ENCODE peak calls at places on chromosomes 2 and 18, in four cellular contexts. One of them, this sample, is unnamed.

GRCh38 chr2:11667194-11667593 is 2.8 kb downstream of the NTSR2 start:
- DNase-seq in SK-N-SH: no peak
- DNase-seq in HepG2: no peak
- DNase-seq in GM12878: no peak
- DNase-seq in this sample: no peak

GRCh38 chr18:24403076-24403475 is 5.5 kb upstream of the OSBPL1A start:
- DNase-seq in SK-N-SH: no peak
- DNase-seq in GM12878: no peak
- DNase-seq in HepG2: no peak
- DNase-seq in this sample: no peak

GRCh38 chr2:91974401-91975129 is 2896.7 kb upstream of the TEKT4 start:
- DNase-seq in HepG2: no peak
- DNase-seq in GM12878: no peak
- DNase-seq in SK-N-SH: no peak
- DNase-seq in this sample: no peak

GRCh38 chr18:63725682-63726480 is 23.1 kb downstream of the SERPINB11 start:
- DNase-seq in GM12878: no peak
- DNase-seq in SK-N-SH: no peak
- DNase-seq in HepG2: no peak
- DNase-seq in this sample: no peak

GRCh38 chr2:43305537-43305936 is 79.1 kb upstream of the ZFP36L2 start:
- DNase-seq in GM12878: no peak
- DNase-seq in HepG2: no peak
- DNase-seq in SK-N-SH: no peak
- DNase-seq in this sample: no peak

GRCh38 chr2:178819147-178819875 is 12.1 kb upstream of the TTN start:
- DNase-seq in GM12878: no peak
- DNase-seq in SK-N-SH: no peak
- DNase-seq in HepG2: no peak
- DNase-seq in this sample: no peak

GRCh38 chr2:195535911-195536522 is 121.0 kb upstream of the SLC39A10 start:
- DNase-seq in HepG2: no peak
- DNase-seq in GM12878: peak; percentile 92
- DNase-seq in SK-N-SH: no peak
- DNase-seq in this sample: no peak

GRCh38 chr2:110095994-110096633 is 19.5 kb downstream of the MALL start:
- DNase-seq in SK-N-SH: no peak
- DNase-seq in HepG2: no peak
- DNase-seq in GM12878: no peak
- DNase-seq in this sample: no peak

GRCh38 chr2:27007416-27008374 is 25.1 kb upstream of the TMEM214 start:
- DNase-seq in HepG2: no peak
- DNase-seq in SK-N-SH: no peak
- DNase-seq in GM12878: no peak
- DNase-seq in this sample: peak; percentile 44

GRCh38 chr2:134818321-134818720 is 20.1 kb upstream of the ACMSD start:
- DNase-seq in GM12878: no peak
- DNase-seq in HepG2: no peak
- DNase-seq in SK-N-SH: no peak
- DNase-seq in this sample: no peak

GRCh38 chr2:182164686-182165085 is 179.0 kb downstream of the PPP1R1C start:
- DNase-seq in GM12878: no peak
- DNase-seq in HepG2: no peak
- DNase-seq in SK-N-SH: no peak
- DNase-seq in this sample: no peak

GRCh38 chr2:96942907-96943632 is 43.3 kb downstream of the FAM178B start:
- DNase-seq in HepG2: no peak
- DNase-seq in GM12878: no peak
- DNase-seq in SK-N-SH: no peak
- DNase-seq in this sample: no peak

DNA sequence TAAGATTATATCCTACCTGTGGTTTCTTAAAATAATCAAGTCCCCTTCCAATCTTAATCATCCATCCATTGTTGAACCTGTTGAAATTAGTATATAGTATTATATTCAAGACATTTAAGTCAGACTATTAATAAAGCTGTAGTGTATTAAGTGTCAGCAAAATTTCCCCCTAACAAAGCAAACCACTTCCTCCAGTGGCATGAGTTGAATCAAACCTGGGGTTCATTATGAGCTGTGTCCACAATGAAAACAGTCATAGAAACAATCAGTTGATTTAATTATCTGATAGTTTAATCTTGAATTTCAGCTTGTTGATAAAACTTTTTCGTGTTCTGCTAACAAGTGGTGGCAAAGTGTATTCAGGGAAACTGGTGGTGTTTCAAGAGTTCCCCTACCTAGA is 11.3 kb downstream of the MITD1 start:
- DNase-seq in GM12878: no peak
- DNase-seq in SK-N-SH: no peak
- DNase-seq in HepG2: no peak
- DNase-seq in this sample: no peak
- TF ChIP-seq POLR2AphosphoS5 in GM12878: no peak
- TF ChIP-seq POLR2AphosphoS5 in SK-N-SH: no peak
- TF ChIP-seq POLR2AphosphoS5 in HepG2: no peak
- TF ChIP-seq POLR2AphosphoS5 in this sample: no peak

DNA sequence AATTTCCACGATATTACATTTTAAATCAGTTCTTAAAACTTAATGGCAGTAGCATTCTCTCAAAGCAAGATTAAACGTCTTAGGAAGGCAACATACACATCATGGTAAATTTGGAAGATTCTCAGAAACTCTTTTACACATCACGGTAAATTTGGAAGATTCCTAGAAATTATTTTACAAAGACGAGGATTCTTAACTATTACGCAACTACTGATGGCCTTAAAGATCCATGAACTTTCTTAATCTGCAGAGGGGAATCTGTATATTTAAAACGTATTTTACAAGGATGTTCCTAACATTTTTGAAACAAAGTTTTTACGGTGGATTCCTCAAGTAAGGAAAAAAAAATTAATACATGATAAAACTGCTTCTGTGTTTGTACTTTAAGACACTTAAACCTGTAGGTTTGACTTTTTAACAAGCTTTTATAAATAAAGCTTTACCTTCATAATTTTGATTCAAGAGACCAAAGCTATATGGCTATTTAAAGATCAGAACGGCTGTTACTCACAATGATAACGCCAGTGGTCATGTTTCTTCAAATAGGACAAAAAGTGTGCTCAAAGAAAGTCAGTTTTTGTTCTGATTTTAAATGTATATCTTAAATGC is 1.7 kb downstream of the ATF2 start:
- DNase-seq in HepG2: no peak
- DNase-seq in SK-N-SH: no peak
- DNase-seq in GM12878: no peak
- DNase-seq in this sample: no peak
- H3K4me3 ChIP-seq in HepG2: peak overlapping the region; percentile 100
- H3K4me3 ChIP-seq in SK-N-SH: peak overlapping the region; percentile 96
- H3K4me3 ChIP-seq in GM12878: peak overlapping the region; percentile 93
- H3K4me3 ChIP-seq in this sample: peak overlapping the region; percentile 69

DNA sequence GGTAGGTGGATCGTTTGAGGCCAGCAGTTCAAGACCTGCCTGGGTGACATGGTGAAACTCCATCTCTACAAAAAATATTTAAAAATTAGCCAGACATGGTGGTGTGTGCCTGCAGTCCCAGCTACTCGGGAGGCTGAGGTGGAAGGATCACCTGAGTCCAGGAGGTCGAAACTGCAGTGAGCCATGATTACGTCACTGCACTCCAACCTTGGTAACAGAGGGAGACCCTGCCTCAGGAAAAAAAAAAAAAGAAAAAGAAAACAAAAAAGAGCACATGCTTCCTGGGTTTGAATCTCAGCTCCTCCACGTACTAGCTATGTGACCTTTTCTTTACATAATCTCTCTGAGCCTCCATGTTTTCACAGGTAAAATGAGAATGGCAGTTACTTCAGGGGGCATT is 107.5 kb upstream of the STPG4 start:
- DNase-seq in HepG2: no peak
- DNase-seq in GM12878: no peak
- DNase-seq in SK-N-SH: no peak
- DNase-seq in this sample: no peak
- TF ChIP-seq MXI1 in HepG2: no peak
- TF ChIP-seq MXI1 in GM12878: no peak
- TF ChIP-seq MXI1 in SK-N-SH: no peak
- TF ChIP-seq MXI1 in this sample: no peak

GRCh38 chr2:212667751-212668316 is 129.2 kb upstream of the ERBB4 start:
- DNase-seq in GM12878: no peak
- DNase-seq in HepG2: no peak
- DNase-seq in SK-N-SH: no peak
- DNase-seq in this sample: no peak

GRCh38 chr2:212669761-212670160 is 131.2 kb upstream of the ERBB4 start:
- DNase-seq in SK-N-SH: no peak
- DNase-seq in GM12878: no peak
- DNase-seq in HepG2: no peak
- DNase-seq in this sample: no peak

GRCh38 chr2:212677466-212677865 is 138.9 kb upstream of the ERBB4 start:
- DNase-seq in GM12878: no peak
- DNase-seq in SK-N-SH: no peak
- DNase-seq in HepG2: no peak
- DNase-seq in this sample: no peak

GRCh38 chr2:212672186-212672585 is 133.6 kb upstream of the ERBB4 start:
- DNase-seq in HepG2: no peak
- DNase-seq in GM12878: no peak
- DNase-seq in SK-N-SH: no peak
- DNase-seq in this sample: no peak
- TF ChIP-seq POLR2AphosphoS5 in HepG2: no peak
- TF ChIP-seq POLR2AphosphoS5 in GM12878: no peak
- TF ChIP-seq POLR2AphosphoS5 in SK-N-SH: no peak
- TF ChIP-seq POLR2AphosphoS5 in this sample: no peak

GRCh38 chr2:88077076-88077475 is 9.5 kb downstream of the SMYD1 start:
- DNase-seq in HepG2: no peak
- DNase-seq in GM12878: no peak
- DNase-seq in SK-N-SH: no peak
- DNase-seq in this sample: no peak

GRCh38 chr2:88082781-88083180 is 15.2 kb downstream of the SMYD1 start:
- DNase-seq in HepG2: no peak
- DNase-seq in SK-N-SH: no peak
- DNase-seq in GM12878: no peak
- DNase-seq in this sample: no peak

GRCh38 chr2:88078624-88079169 is 11.1 kb downstream of the SMYD1 start:
- DNase-seq in HepG2: no peak
- DNase-seq in GM12878: no peak
- DNase-seq in SK-N-SH: peak; percentile 27
- DNase-seq in this sample: no peak

GRCh38 chr2:88081924-88082609 is 14.4 kb downstream of the SMYD1 start:
- DNase-seq in SK-N-SH: no peak
- DNase-seq in GM12878: no peak
- DNase-seq in HepG2: no peak
- DNase-seq in this sample: no peak

GRCh38 chr2:88080545-88080944 is 12.9 kb downstream of the SMYD1 start:
- DNase-seq in GM12878: no peak
- DNase-seq in SK-N-SH: no peak
- DNase-seq in HepG2: no peak
- DNase-seq in this sample: no peak
- H3K4me3 ChIP-seq in GM12878: no peak overlapping the region
- H3K4me3 ChIP-seq in SK-N-SH: no peak overlapping the region
- H3K4me3 ChIP-seq in HepG2: no peak overlapping the region
- H3K4me3 ChIP-seq in this sample: no peak overlapping the region

DNA sequence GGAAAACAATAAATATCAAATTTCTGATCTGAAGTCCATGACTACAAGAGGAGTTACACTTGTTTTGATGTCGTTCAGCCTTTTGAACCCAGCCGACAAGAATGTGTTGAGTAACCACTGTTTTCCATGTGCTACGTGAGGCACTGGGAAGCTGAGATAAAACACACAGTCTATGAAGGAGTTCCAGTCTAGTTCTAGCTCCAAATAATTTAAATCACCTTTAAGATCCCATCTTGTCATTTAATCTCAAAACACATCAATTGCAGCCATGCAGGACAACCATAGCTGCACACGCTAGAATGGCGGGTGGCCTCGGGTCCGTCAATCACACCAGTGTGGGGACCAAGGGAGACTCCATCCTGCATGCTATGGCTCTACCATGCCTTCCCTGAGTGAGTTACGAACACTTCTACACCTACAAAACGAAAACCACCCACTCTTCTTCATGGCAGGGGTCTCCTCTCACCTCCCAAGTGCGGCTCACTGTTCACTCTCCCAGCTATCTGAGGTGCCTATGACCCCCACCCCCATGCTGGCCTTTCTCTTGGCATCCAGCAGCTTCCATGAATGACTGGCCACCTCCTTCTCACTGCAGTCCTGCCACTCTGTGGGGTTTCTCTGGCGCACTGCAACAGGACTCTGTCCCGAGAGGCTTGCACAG is 3.8 kb downstream of the FHL2 start:
- DNase-seq in SK-N-SH: no peak
- DNase-seq in GM12878: no peak
- DNase-seq in HepG2: peak; percentile 94
- DNase-seq in this sample: no peak
- TF ChIP-seq MXI1 in SK-N-SH: no peak
- TF ChIP-seq MXI1 in GM12878: no peak
- TF ChIP-seq MXI1 in HepG2: peak; percentile 56
- TF ChIP-seq MXI1 in this sample: no peak